ENCODE peak calls at places on chromosomes 11 and 22, in five cellular contexts. X is pancreas; S is BJ; D is MM.1S; L is CD8-positive, alpha-beta T cell. W is an unnamed sample. For H3K27me3, the result is how much of the 10 kb centered on the place peaks cover.

GRCh38 chr22:48957311-48957986 is 870.2 kb downstream of the BRD1 start:
- DNase-seq in L (peak), D (no peak), X (no peak), S (no peak), W (no peak)

GRCh38 chr11:65352783-65353182 is 1.8 kb upstream of the TIGD3 start:
- DNase-seq in S (no peak), L (no peak), X (no peak), D (no peak), W (no peak)

GRCh38 chr11:134261626-134262488 is 8.5 kb downstream of the ACAD8 start:
- DNase-seq in S (no peak), X (no peak), L (no peak), D (peak), W (no peak)

GRCh38 chr11:2572491-2573239 is 127.1 kb downstream of the KCNQ1OT1 start:
- DNase-seq in S (no peak), D (no peak), L (no peak), X (no peak), W (no peak)

GRCh38 chr22:39689421-39689820 is 118.9 kb downstream of the CACNA1I start:
- DNase-seq in S (no peak), D (no peak), L (no peak), X (no peak), W (no peak)

GRCh38 chr22:46202897-46203589 is 47.0 kb downstream of the CDPF1 start:
- DNase-seq in D (no peak), X (no peak), L (no peak), S (no peak), W (no peak)

GRCh38 chr22:40727607-40728325 is 48.5 kb downstream of the MCHR1 start:
- DNase-seq in D (no peak), X (no peak), S (no peak), L (no peak), W (no peak)

GRCh38 chr11:34343153-34343552 is 14.7 kb downstream of the ABTB2 start:
- DNase-seq in D (no peak), X (no peak), S (no peak), L (no peak), W (no peak)

GRCh38 chr11:126185200-126186030 is 26.0 kb downstream of the RPUSD4 start:
- DNase-seq in L (no peak), S (no peak), D (no peak), X (no peak), W (no peak)

GRCh38 chr22:47552024-47552423 is 789.6 kb downstream of the TBC1D22A start:
- DNase-seq in X (no peak), D (no peak), L (peak), S (no peak), W (no peak)

GRCh38 chr22:46737105-46737975 is 712 bp downstream of the CERK start:
- DNase-seq in S (no peak), X (no peak), L (peak), D (peak), W (peak)

GRCh38 chr11:125110996-125111340 is 458 bp downstream of the TMEM218 start:
- DNase-seq in D (peak), L (no peak), X (no peak), S (no peak), W (no peak)

GRCh38 chr11:125111341-125112234 is at the start of gene TMEM218:
- DNase-seq in X (peak), D (peak), S (peak), L (peak), W (peak)

GRCh38 chr11:125112235-125112604 is 794 bp upstream of the TMEM218 start:
- DNase-seq in D (no peak), X (no peak), S (no peak), L (no peak), W (no peak)

GRCh38 chr11:125117429-125117828 is 6.0 kb upstream of the TMEM218 start:
- DNase-seq in D (no peak), X (no peak), S (no peak), L (no peak), W (no peak)

GRCh38 chr11:125114518-125114917 is 3.1 kb upstream of the TMEM218 start:
- DNase-seq in X (no peak), D (peak), S (no peak), L (no peak), W (no peak)
- TF ChIP-seq CTCF in X (no peak), D (peak), S (peak), L (no peak), W (no peak)

DNA sequence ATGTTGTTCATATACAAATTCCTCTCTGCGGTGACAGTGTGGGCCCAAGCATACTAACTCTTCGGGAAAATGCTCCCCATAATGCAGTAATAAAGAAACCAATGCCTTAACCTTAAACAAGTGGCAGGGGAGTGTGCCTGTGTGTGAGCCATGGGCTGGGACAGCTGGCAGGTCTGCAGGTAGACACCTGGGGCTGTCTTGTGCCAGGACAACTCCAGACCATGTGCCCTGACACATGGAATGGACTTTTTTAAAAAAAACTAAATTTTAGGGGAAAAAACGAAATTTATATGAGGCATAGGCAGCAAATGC is 70.9 kb downstream of the ETS1 start:
- DNase-seq in D (no peak), L (no peak), S (no peak), X (no peak), W (no peak)
- H3K4me3 ChIP-seq in D (no peak), L (peak), S (no peak), X (no peak), W (peak)

DNA sequence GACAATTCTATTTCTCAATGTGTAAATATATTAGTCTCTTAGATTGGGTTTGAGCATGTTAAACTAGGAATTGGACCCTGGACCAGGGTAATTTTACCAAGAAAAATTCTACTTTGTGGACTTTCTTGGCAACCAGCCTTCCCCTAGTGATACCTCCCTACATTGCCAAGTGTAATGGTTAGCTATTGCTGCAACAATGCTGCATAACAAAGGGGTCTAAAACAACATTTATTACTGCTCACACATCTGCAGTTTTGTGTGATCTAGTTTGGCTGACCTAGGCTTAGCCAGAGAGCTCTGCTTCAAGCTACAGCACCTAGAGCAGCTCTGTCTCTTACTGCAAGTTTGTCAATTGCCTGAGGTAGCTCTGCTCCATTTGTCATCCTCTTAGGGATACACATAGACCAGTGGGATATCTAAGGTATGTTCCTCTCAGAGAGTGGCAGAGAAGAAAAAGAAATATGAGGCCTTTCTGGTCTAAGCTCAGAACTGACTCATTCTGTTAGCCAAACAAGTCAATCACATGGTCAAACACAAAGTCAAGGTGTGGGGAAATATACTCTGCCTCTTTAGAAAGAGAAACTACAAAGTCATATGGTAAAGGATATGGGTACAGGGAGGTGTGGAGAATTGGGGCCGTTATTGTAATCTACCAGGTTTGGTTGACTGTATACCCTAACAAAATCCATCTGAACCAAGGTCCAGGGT is 2.0 kb upstream of the LAYN start:
- DNase-seq in D (peak), L (no peak), S (no peak), X (no peak), W (no peak)
- H3K27me3 ChIP-seq in D (under half), L (under half), S (under half), X (under half), W (under half)

GRCh38 chr22:36610056-36610455 is 81.1 kb upstream of the EIF3D start:
- DNase-seq in D (no peak), L (no peak), X (no peak), S (no peak), W (no peak)

GRCh38 chr22:36608987-36609386 is 80.0 kb upstream of the EIF3D start:
- DNase-seq in S (no peak), D (no peak), L (no peak), X (no peak), W (no peak)

GRCh38 chr22:36606114-36606513 is 77.1 kb upstream of the EIF3D start:
- DNase-seq in S (no peak), L (no peak), X (peak), D (no peak), W (no peak)

GRCh38 chr22:36610567-36610966 is 81.6 kb upstream of the EIF3D start:
- DNase-seq in X (peak), L (no peak), S (no peak), D (no peak), W (no peak)

DNA sequence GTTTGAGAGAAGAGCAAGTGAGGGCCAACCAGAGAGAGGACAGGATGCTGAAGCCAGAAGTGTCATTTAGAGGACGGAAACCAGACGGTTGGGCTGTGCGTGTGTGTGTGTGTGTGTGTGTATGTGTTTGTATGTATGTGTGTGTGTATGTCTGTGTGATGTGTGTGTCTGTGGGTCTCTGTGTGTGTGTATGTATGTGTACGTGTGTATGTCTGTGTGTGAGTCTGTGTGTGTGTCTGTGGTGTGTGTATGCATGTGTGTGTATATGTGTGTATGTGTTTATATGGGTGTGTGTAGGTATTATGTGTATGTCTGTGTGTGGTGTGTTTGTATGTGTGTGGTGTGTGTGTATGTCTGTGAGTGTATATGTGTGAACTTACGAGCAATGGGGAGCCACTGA is 77.7 kb upstream of the EIF3D start:
- DNase-seq in S (no peak), D (no peak), X (no peak), L (no peak), W (no peak)
- TF ChIP-seq CTCF in S (no peak), D (no peak), X (no peak), L (no peak), W (no peak)

DNA sequence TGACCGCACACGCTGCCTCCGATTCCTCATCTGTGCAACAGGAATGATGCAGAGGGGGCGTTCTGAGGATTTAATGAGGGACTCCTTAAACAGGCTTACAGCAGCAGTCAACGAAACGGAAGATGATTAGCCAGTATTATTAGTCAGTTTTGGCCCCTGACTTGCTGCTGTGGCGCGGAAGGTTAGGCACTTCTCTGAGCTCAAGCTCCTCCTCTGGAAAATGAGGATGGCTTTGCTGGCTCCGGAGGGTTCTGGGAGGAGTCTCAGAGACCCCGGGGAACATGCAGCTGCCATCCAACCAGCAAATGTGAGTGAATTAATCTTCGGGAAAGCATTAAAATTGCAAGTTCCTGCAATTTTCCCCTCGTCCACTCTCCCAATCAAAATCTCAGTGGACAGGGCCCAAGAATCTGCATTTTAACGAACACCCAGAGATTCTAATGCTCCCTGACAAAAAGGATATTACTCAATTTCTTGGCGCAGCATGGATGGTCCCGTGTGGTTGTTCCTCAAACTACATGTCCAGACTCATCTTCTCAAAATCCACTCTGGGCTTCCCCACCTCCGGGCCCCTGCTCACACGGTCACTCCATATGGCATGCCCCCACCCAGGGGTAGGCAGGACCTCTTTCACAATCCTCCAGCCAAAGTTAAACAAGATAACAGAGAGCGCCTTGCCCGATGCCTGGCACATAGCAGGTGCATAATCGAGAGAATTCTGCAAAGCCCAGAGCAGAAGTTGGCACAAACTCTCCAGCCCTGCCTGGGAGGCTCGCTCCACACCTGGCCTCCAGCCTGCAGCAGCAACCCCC is 6.4 kb downstream of the ELFN2 start:
- DNase-seq in X (no peak), S (no peak), D (no peak), L (no peak), W (no peak)
- H3K4me3 ChIP-seq in X (peak), S (no peak), D (no peak), L (peak), W (no peak)

GRCh38 chr22:22388055-22388454 is 120.5 kb downstream of the ZNF280B start:
- DNase-seq in L (no peak), S (no peak), D (no peak), X (no peak), W (no peak)
- H3K27me3 ChIP-seq in L (under half), S (under half), D (under half), X (under half), W (under half)

GRCh38 chr11:113985906-113986305 is 11.0 kb downstream of the HTR3A start:
- DNase-seq in S (no peak), X (no peak), D (no peak), L (no peak), W (no peak)

GRCh38 chr11:113989381-113989780 is 14.5 kb downstream of the HTR3A start:
- DNase-seq in X (no peak), S (no peak), L (no peak), D (no peak), W (no peak)

GRCh38 chr11:113989916-113990315 is 15.0 kb downstream of the HTR3A start:
- DNase-seq in X (no peak), D (no peak), S (no peak), L (no peak), W (no peak)

GRCh38 chr11:113984781-113985180 is 9.9 kb downstream of the HTR3A start:
- DNase-seq in L (no peak), D (no peak), S (no peak), X (no peak), W (no peak)

GRCh38 chr11:113986351-113987140 is 11.6 kb downstream of the HTR3A start:
- DNase-seq in D (no peak), L (no peak), S (no peak), X (no peak), W (no peak)
- TF ChIP-seq CTCF in D (no peak), L (no peak), S (no peak), X (no peak), W (no peak)

GRCh38 chr11:12693075-12693473 is 18.9 kb downstream of the TEAD1 start:
- DNase-seq in D (no peak), S (no peak), X (no peak), L (no peak), W (no peak)

GRCh38 chr11:12692238-12693074 is 18.2 kb downstream of the TEAD1 start:
- DNase-seq in D (no peak), L (no peak), S (peak), X (peak), W (no peak)

GRCh38 chr11:12695221-12695794 is 21.1 kb downstream of the TEAD1 start:
- DNase-seq in L (no peak), D (no peak), X (no peak), S (no peak), W (no peak)

GRCh38 chr11:12693485-12694181 is 19.4 kb downstream of the TEAD1 start:
- DNase-seq in L (no peak), S (peak), X (peak), D (no peak), W (no peak)

GRCh38 chr11:12694182-12694531 is 19.9 kb downstream of the TEAD1 start:
- DNase-seq in L (no peak), S (no peak), X (no peak), D (no peak), W (no peak)
- H3K4me3 ChIP-seq in L (no peak), S (peak), X (no peak), D (no peak), W (no peak)

DNA sequence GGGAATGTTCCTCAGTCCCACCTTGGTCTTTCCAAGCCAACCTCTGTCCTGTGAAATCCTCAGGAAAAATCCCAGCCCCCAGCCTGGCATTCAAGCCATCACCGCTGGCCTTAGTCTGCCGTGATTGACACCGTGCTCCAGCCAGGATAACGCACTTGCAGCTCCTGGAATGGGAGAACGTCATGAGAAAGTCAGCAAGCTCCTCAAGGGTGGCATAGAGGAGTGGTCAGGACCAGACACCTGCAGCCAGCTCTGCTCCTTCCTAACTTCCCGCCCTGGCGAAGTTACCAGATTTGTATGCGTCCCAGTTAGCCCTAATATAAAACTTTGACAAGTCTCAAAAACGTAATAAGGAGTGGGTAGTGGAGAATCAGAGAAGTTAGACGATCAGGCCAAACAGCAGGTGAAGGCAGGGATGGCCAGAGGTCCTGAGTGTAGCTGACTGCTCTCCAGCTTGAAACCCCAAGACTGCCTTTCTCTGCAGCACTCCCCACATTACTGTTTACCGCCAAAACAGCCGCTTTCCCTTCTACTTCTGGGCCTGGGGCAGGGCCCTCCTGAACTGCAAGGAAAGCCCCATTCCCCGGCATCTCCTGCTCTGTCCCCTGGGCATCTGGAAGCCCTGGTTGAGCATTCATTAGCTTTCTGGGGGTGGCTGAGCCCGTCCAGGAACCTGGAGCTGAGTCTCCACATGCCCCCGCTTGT is 1.3 kb upstream of the DKK3 start:
- DNase-seq in D (no peak), X (no peak), S (no peak), L (no peak), W (no peak)
- H3K27me3 ChIP-seq in D (under half), X (under half), S (under half), L (under half), W (under half)